ENCODE peak calls at places on chromosomes 4 and X, in four cellular contexts. A, D, S and G are unnamed samples.

GRCh38 chrX:42149281-42149680 is 225.9 kb upstream of the CASK start:
- DNase-seq in A (peak; percentile 7), D (no peak), S (no peak), G (no peak)

GRCh38 chr4:13821522-13821921 is 194.0 kb upstream of the BOD1L1 start:
- DNase-seq in A (peak; percentile 74), D (no peak), S (no peak), G (no peak)

GRCh38 chr4:22410645-22411247 is 105.1 kb downstream of the ADGRA3 start:
- DNase-seq in A (no peak), D (no peak), S (no peak), G (no peak)

GRCh38 chrX:104712515-104712914 is 146.5 kb downstream of the IL1RAPL2 start:
- DNase-seq in A (no peak), D (no peak), S (no peak), G (no peak)

GRCh38 chr4:186587416-186588018 is 32.1 kb upstream of the MTNR1A start:
- DNase-seq in A (peak; percentile 44), D (peak; percentile 32), S (peak; percentile 74), G (peak; percentile 70)

GRCh38 chr4:107391630-107392028 is 328.4 kb downstream of the PAPSS1 start:
- DNase-seq in A (no peak), D (no peak), S (no peak), G (no peak)

GRCh38 chr4:186726440-186727148 is 2.9 kb upstream of the FAT1 start:
- DNase-seq in A (peak; percentile 94), D (no peak), S (peak; percentile 87), G (no peak)

GRCh38 chrX:24515447-24515846 is 50.4 kb downstream of the PDK3 start:
- DNase-seq in A (peak; percentile 21), D (no peak), S (no peak), G (no peak)

GRCh38 chr4:54169176-54169575 is 59.9 kb upstream of the PDGFRA start:
- DNase-seq in A (no peak), D (no peak), S (no peak), G (no peak)

GRCh38 chrX:46920235-46920634 is 8.0 kb downstream of the JADE3 start:
- DNase-seq in A (no peak), D (no peak), S (no peak), G (no peak)

GRCh38 chrX:107507093-107507743 is 57.8 kb downstream of the FRMPD3 start:
- DNase-seq in A (no peak), D (no peak), S (no peak), G (no peak)

GRCh38 chr4:90357117-90357710 is 230.0 kb downstream of the CCSER1 start:
- DNase-seq in A (peak; percentile 69), D (no peak), S (no peak), G (no peak)

GRCh38 chr4:7295917-7296660 is 103.8 kb downstream of the SORCS2 start:
- DNase-seq in A (no peak), D (no peak), S (no peak), G (no peak)

GRCh38 chr4:6348408-6348807 is 78.8 kb downstream of the WFS1 start:
- DNase-seq in A (no peak), D (no peak), S (no peak), G (no peak)

GRCh38 chr4:154086247-154086646 is 297.4 kb upstream of the SFRP2 start:
- DNase-seq in A (peak; percentile 10), D (no peak), S (no peak), G (no peak)

GRCh38 chrX:124717537-124717936 is 371.2 kb downstream of the SH2D1A start:
- DNase-seq in A (no peak), D (no peak), S (no peak), G (no peak)

GRCh38 chr4:56757270-56757746 is 64.2 kb downstream of the SPINK2 start:
- DNase-seq in A (peak; percentile 68), D (no peak), S (peak; percentile 69), G (no peak)

GRCh38 chr4:129358571-129358970 is 262.6 kb downstream of the C4orf33 start:
- DNase-seq in A (peak; percentile 46), D (no peak), S (no peak), G (no peak)

GRCh38 chrX:74232859-74233258 is 71.1 kb upstream of the ZCCHC13 start:
- DNase-seq in A (peak; percentile 47), D (no peak), S (no peak), G (no peak)

GRCh38 chr4:76585270-76585669 is 150.2 kb downstream of the SHROOM3 start:
- DNase-seq in A (peak; percentile 48), D (no peak), S (no peak), G (no peak)

GRCh38 chr4:88003261-88003660 is 4.2 kb upstream of the PKD2 start:
- DNase-seq in A (peak; percentile 35), D (no peak), S (no peak), G (no peak)

GRCh38 chrX:113790987-113791386 is 792.9 kb upstream of the HTR2C start:
- DNase-seq in A (no peak), D (no peak), S (no peak), G (no peak)

GRCh38 chr4:100738388-100739165 is 220.8 kb upstream of the EMCN start:
- DNase-seq in A (peak; percentile 12), D (no peak), S (peak; percentile 70), G (no peak)

GRCh38 chrX:37993857-37994619 is 12.3 kb upstream of the SYTL5 start:
- DNase-seq in A (peak; percentile 96), D (no peak), S (no peak), G (no peak)

GRCh38 chr4:53818112-53818511 is 226.8 kb upstream of the LNX1 start:
- DNase-seq in A (no peak), D (no peak), S (no peak), G (no peak)

GRCh38 chrX:10536744-10537143 is 83.6 kb downstream of the MID1 start:
- DNase-seq in A (no peak), D (no peak), S (no peak), G (no peak)

GRCh38 chr4:26772096-26772495 is 88.5 kb upstream of the STIM2 start:
- DNase-seq in A (no peak), D (no peak), S (no peak), G (no peak)

GRCh38 chrX:91435465-91435864 is 826 bp downstream of the PABPC5 start:
- DNase-seq in A (peak; percentile 1), D (no peak), S (no peak), G (no peak)

GRCh38 chr4:3489451-3489962 is 26.4 kb downstream of the DOK7 start:
- DNase-seq in A (peak; percentile 38), D (no peak), S (no peak), G (no peak)

GRCh38 chr4:26780524-26780923 is 80.1 kb upstream of the STIM2 start:
- DNase-seq in A (no peak), D (no peak), S (no peak), G (no peak)

GRCh38 chr4:109206610-109207009 is 95.8 kb downstream of the COL25A1 start:
- DNase-seq in A (peak; percentile 5), D (no peak), S (no peak), G (no peak)

GRCh38 chr4:140904904-140905303 is 148.7 kb upstream of the TBC1D9 start:
- DNase-seq in A (no peak), D (no peak), S (no peak), G (no peak)

GRCh38 chrX:19625612-19626011 is 110.3 kb upstream of the MAP3K15 start:
- DNase-seq in A (peak; percentile 30), D (peak; percentile 19), S (no peak), G (no peak)

GRCh38 chrX:93695981-93696380 is 22.0 kb downstream of the FAM133A start:
- DNase-seq in A (no peak), D (no peak), S (no peak), G (no peak)

GRCh38 chr4:2942532-2943363 is 20.5 kb downstream of the NOP14 start:
- DNase-seq in A (no peak), D (no peak), S (no peak), G (peak; percentile 77)

GRCh38 chr4:99679204-99679603 is 21.6 kb upstream of the C4orf54 start:
- DNase-seq in A (no peak), D (no peak), S (no peak), G (no peak)

GRCh38 chr4:115720611-115721010 is 607.2 kb upstream of the NDST4 start:
- DNase-seq in A (no peak), D (no peak), S (no peak), G (no peak)

GRCh38 chrX:17692709-17693346 is 44.5 kb upstream of the SCML1 start:
- DNase-seq in A (peak; percentile 59), D (no peak), S (no peak), G (no peak)

GRCh38 chr4:94290245-94290644 is 52.4 kb downstream of the HPGDS start:
- DNase-seq in A (peak; percentile 4), D (no peak), S (no peak), G (no peak)

GRCh38 chrX:68853665-68854251 is 24.9 kb downstream of the EFNB1 start:
- DNase-seq in A (no peak), D (no peak), S (no peak), G (no peak)

DNA sequence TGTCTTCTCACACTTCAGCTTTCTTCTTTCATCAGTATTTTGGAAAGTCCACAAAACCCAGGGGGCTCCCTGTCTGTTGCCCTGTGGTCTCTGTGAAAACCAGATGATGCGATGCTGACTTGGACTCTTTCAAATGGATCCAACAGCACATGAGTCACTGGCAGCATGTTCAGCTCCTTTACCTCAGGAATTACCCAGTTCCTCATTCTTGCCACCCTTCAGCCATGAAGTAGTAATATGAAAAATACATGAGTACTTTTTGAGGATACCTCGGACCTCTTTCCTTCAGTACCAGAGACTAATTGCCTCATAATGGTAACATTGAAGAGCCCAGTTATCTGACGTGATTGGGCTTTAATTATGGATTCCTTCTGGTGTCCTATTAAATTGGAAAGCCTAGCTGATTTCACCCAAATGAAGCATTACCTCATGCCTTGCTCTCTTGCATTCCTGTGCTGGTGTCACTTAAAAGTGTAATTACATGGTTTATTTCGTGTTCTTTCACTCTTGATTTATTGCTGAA is 63.3 kb downstream of the NFKB1 start:
- DNase-seq in A (no peak), D (no peak), S (no peak), G (no peak)
- H3K4me1 ChIP-seq in A (no peaks in the 10 kb centered on the region), D (peaks cover 5% of the 10 kb centered on the region), S (peaks cover 3% of the 10 kb centered on the region), G (peaks cover 24% of the 10 kb centered on the region)

GRCh38 chrX:115367956-115368355 is 78.4 kb downstream of the LUZP4 start:
- DNase-seq in A (no peak), D (no peak), S (no peak), G (no peak)
- H3K27ac ChIP-seq in A (no peak overlapping the region), D (no peak overlapping the region), S (peak overlapping the region; percentile 45), G (no peak overlapping the region)

GRCh38 chr4:17809667-17810066 is 890 bp downstream of the DCAF16 start:
- DNase-seq in A (no peak), D (no peak), S (no peak), G (no peak)
- H3K4me1 ChIP-seq in A (peaks cover 2% of the 10 kb centered on the region), D (peaks cover 67% of the 10 kb centered on the region), S (peaks cover 26% of the 10 kb centered on the region), G (peaks cover 56% of the 10 kb centered on the region)

DNA sequence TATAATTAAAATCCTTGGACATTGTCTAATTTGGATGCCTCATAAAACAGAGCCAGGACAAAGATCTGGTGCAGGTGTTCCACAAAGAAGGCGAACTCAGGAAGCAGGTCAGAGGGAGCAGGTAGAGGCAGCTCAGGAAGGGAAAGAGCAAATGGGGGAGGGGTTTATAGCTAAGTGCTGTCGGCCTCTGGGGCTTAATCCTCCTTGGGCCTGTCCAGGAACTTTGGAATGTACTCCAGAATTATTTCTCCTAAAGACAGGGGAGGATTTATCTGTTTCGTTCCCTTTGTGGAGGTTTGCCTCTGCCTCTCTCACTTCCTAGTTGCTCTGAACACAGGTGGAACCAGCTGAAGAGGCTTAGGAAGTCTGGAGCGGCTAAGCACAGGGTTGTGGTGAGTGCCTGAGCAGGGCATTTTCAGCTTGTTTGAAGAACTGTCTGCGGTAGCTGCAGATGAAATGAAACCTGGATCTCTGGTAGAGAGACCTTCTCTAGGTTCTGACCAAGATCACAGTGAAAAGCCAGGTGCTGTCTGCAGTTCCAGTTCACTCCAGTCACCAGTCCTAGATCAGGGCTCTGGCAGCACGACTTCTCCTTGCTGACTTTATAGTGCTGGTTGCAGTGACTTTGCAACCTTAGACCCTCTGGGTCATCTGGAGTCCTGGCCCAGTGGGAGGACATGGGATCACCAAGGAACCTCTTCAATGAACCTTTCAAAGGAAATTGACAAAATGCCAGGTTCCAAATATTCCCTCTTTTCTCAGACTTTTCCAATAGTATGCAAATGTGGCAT is 519.2 kb downstream of the PCDH10 start:
- DNase-seq in A (peak; percentile 39), D (no peak), S (no peak), G (no peak)
- H3K27ac ChIP-seq in A (no peak overlapping the region), D (no peak overlapping the region), S (no peak overlapping the region), G (no peak overlapping the region)